ENCODE peak calls at places on chromosomes 3 and 15, in seven cellular contexts. O is GM03348, A is transverse colon, X is neural progenitor cell, M is HTR-8/SVneo, H is Right ventricle myocardium superior, C is HT1080. Q is an unnamed sample.

GRCh38 chr3:43338295-43338694 is 52.0 kb downstream of the SNRK start:
- DNase-seq in O (no peak), A (no peak), X (no peak), M (no peak), H (no peak), C (no peak), Q (no peak)

GRCh38 chr15:56342653-56343052 is 22.6 kb upstream of the TEX9 start:
- DNase-seq in O (no peak), A (no peak), X (no peak), M (no peak), H (no peak), C (no peak), Q (no peak)

GRCh38 chr3:107704477-107704876 is 181.7 kb downstream of the BBX start:
- DNase-seq in O (no peak), A (no peak), X (no peak), M (no peak), H (no peak), C (peak; percentile 71), Q (no peak)

GRCh38 chr3:7166460-7166859 is 305.5 kb downstream of the GRM7 start:
- DNase-seq in O (no peak), A (no peak), X (no peak), M (no peak), H (no peak), C (no peak), Q (no peak)

GRCh38 chr15:38300395-38300794 is 47.8 kb downstream of the SPRED1 start:
- DNase-seq in O (no peak), A (no peak), X (no peak), M (peak; percentile 0), H (no peak), C (no peak), Q (no peak)

GRCh38 chr3:113441051-113441770 is at the start of gene CFAP44:
- DNase-seq in O (peak; percentile 6), A (peak; percentile 62), X (peak; percentile 88), M (no peak), H (peak; percentile 85), C (no peak), Q (peak; percentile 72)

GRCh38 chr3:143594217-143594616 is 254.1 kb downstream of the SLC9A9 start:
- DNase-seq in O (no peak), A (peak; percentile 51), X (no peak), M (no peak), H (no peak), C (no peak), Q (no peak)

GRCh38 chr3:17808994-17809393 is 66.6 kb upstream of the TBC1D5 start:
- DNase-seq in O (no peak), A (no peak), X (no peak), M (no peak), H (no peak), C (peak; percentile 58), Q (no peak)

GRCh38 chr3:107985496-107985895 is 105.3 kb downstream of the CD47 start:
- DNase-seq in O (no peak), A (no peak), X (no peak), M (no peak), H (no peak), C (peak; percentile 72), Q (no peak)

GRCh38 chr3:149967067-149967685 is 3.5 kb downstream of the PFN2 start:
- DNase-seq in O (peak; percentile 16), A (no peak), X (peak; percentile 28), M (peak; percentile 32), H (no peak), C (peak; percentile 72), Q (no peak)

GRCh38 chr3:173043757-173044156 is 97.3 kb downstream of the SPATA16 start:
- DNase-seq in O (no peak), A (no peak), X (no peak), M (no peak), H (no peak), C (no peak), Q (no peak)

GRCh38 chr3:69006083-69006482 is 7.4 kb downstream of the EOGT start:
- DNase-seq in O (no peak), A (no peak), X (no peak), M (no peak), H (no peak), C (no peak), Q (no peak)

GRCh38 chr3:141294848-141295247 is 63.2 kb downstream of the PXYLP1 start:
- DNase-seq in O (peak; percentile 52), A (no peak), X (no peak), M (peak; percentile 29), H (no peak), C (peak; percentile 78), Q (no peak)

GRCh38 chr15:35443376-35443775 is 102.6 kb downstream of the DPH6 start:
- DNase-seq in O (no peak), A (no peak), X (no peak), M (no peak), H (no peak), C (no peak), Q (no peak)

GRCh38 chr3:121651684-121652083 is 9.0 kb downstream of the HCLS1 start:
- DNase-seq in O (no peak), A (no peak), X (no peak), M (no peak), H (no peak), C (peak; percentile 24), Q (no peak)

GRCh38 chr3:15958692-15959433 is 161.1 kb upstream of the ANKRD28 start:
- DNase-seq in O (no peak), A (no peak), X (no peak), M (no peak), H (no peak), C (no peak), Q (no peak)

GRCh38 chr3:99167016-99167415 is 265.5 kb upstream of the DCBLD2 start:
- DNase-seq in O (no peak), A (no peak), X (no peak), M (no peak), H (no peak), C (no peak), Q (no peak)

GRCh38 chr3:17905996-17906395 is 163.6 kb upstream of the TBC1D5 start:
- DNase-seq in O (no peak), A (no peak), X (no peak), M (no peak), H (no peak), C (peak; percentile 53), Q (no peak)

GRCh38 chr15:55619783-55620182 is 31.6 kb upstream of the PYGO1 start:
- DNase-seq in O (no peak), A (no peak), X (no peak), M (no peak), H (no peak), C (no peak), Q (no peak)

GRCh38 chr3:113626513-113627371 is 69.7 kb downstream of the USF3 start:
- DNase-seq in O (peak; percentile 78), A (peak; percentile 57), X (peak; percentile 86), M (peak; percentile 72), H (peak; percentile 62), C (peak; percentile 76), Q (peak; percentile 42)

Q was measured in left ventricle myocardium inferior.